ENCODE peak calls at places on chromosome 10, in nine cellular contexts. R is breast epithelium, M is Panc1, C is GM12878, U is SK-N-SH, D is H1, K is spleen, Y is K562, B is suprapubic skin. O is an unnamed sample.

GRCh38 chr10:76881477-76882220 is 756.0 kb downstream of the KCNMA1 start:
- DNase-seq in R (no peak), M (no peak), C (peak), U (no peak), D (no peak), K (no peak), Y (no peak), B (no peak), O (no peak)

GRCh38 chr10:132337019-132337418 is 5.0 kb downstream of the LRRC27 start:
- DNase-seq in R (no peak), M (no peak), C (no peak), U (no peak), D (no peak), K (peak), Y (no peak), B (no peak), O (no peak)

GRCh38 chr10:61271127-61271780 is 181.9 kb downstream of the TMEM26 start:
- DNase-seq in R (no peak), M (peak), C (no peak), U (no peak), D (no peak), K (no peak), Y (no peak), B (no peak), O (no peak)

GRCh38 chr10:14701466-14701865 is 73.2 kb downstream of the FAM107B start:
- DNase-seq in R (no peak), M (no peak), C (no peak), U (no peak), D (no peak), K (no peak), Y (no peak), B (no peak), O (no peak)

GRCh38 chr10:63068246-63068645 is 64.9 kb upstream of the NRBF2 start:
- DNase-seq in R (no peak), M (no peak), C (no peak), U (no peak), D (no peak), K (no peak), Y (no peak), B (no peak), O (no peak)

GRCh38 chr10:88281592-88282268 is 301.4 kb downstream of the RNLS start:
- DNase-seq in R (no peak), M (no peak), C (no peak), U (no peak), D (no peak), K (no peak), Y (no peak), B (no peak), O (no peak)

GRCh38 chr10:112218960-112219359 is 35.4 kb upstream of the GPAM start:
- DNase-seq in R (no peak), M (no peak), C (no peak), U (no peak), D (no peak), K (no peak), Y (no peak), B (no peak), O (no peak)

GRCh38 chr10:73262105-73262730 is 9.8 kb upstream of the MRPS16 start:
- DNase-seq in R (no peak), M (peak), C (no peak), U (no peak), D (no peak), K (no peak), Y (peak), B (no peak), O (no peak)

GRCh38 chr10:35127289-35127891 is 744 bp downstream of the CREM start:
- DNase-seq in R (peak), M (no peak), C (no peak), U (peak), D (peak), K (peak), Y (peak), B (peak), O (peak)

GRCh38 chr10:18651324-18652007 is at the start of gene NSUN6:
- DNase-seq in R (peak), M (no peak), C (peak), U (peak), D (peak), K (peak), Y (peak), B (peak), O (peak)

GRCh38 chr10:104330168-104331117 is 7.8 kb downstream of the ITPRIP start:
- DNase-seq in R (peak), M (no peak), C (no peak), U (no peak), D (no peak), K (peak), Y (no peak), B (peak), O (peak)
- H3K4me3 ChIP-seq in R (no peak), M (peak), C (no peak), U (no peak), D (no peak), K (no peak), Y (no peak), B (no peak), O (no peak)

DNA sequence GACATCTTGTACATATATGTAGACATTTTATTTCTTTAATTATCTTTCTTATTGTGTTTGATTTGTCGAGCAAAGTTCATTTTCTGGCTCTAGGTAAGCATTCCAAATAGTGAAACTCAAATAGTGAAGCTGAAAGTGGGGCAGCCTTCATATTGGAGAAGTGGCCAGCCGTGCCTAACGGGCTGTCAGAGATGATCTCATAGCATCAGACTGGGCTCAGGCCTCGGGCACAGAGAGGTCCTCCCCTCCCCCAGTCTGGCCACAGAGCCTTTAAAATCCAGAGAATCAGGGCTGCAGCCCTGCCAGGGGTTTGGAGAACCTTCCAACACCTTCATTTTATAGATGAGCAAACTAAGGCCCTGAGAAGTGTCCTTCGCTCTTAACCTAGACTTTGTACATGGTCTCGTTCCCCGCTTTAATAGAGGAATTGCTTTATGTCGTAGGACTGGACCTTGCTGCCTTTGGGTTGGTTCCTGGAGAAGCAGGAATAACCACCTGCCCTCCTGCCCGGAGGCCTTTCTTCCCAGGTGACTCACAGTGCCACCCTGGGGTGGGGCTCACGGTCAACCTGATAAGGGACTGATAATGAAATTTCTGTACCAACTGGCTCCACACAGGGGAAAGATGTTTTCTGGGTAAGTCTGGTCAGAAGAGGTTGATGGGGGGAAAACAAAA is 7.3 kb downstream of the TSPAN15 start:
- DNase-seq in R (no peak), M (no peak), C (no peak), U (no peak), D (no peak), K (peak), Y (no peak), B (no peak), O (peak)
- TF ChIP-seq POLR2AphosphoS5 in R (no peak), M (no peak), C (no peak), U (no peak), D (no peak), K (no peak), Y (no peak), B (no peak), O (peak)

GRCh38 chr10:131311661-131312260 is at the start of gene TCERG1L:
- DNase-seq in R (no peak), M (no peak), C (no peak), U (peak), D (peak), K (peak), Y (no peak), B (no peak), O (no peak)
- H3K4me3 ChIP-seq in R (peak), M (no peak), C (no peak), U (peak), D (peak), K (peak), Y (no peak), B (peak), O (peak)

GRCh38 chr10:44974628-44975431 is 3.8 kb downstream of the DEPP1 start:
- DNase-seq in R (peak), M (no peak), C (no peak), U (peak), D (peak), K (peak), Y (peak), B (peak), O (peak)
- TF ChIP-seq POLR2AphosphoS5 in R (peak), M (peak), C (no peak), U (peak), D (no peak), K (peak), Y (peak), B (no peak), O (peak)

GRCh38 chr10:24408365-24408764 is 199.4 kb downstream of the KIAA1217 start:
- DNase-seq in R (no peak), M (no peak), C (no peak), U (no peak), D (no peak), K (no peak), Y (no peak), B (no peak), O (no peak)
- H3K4me3 ChIP-seq in R (no peak), M (no peak), C (no peak), U (no peak), D (no peak), K (no peak), Y (no peak), B (no peak), O (no peak)

GRCh38 chr10:43258922-43259247 is 8.0 kb downstream of the RASGEF1A start:
- DNase-seq in R (no peak), M (no peak), C (no peak), U (no peak), D (no peak), K (no peak), Y (no peak), B (no peak), O (no peak)
- TF ChIP-seq POLR2AphosphoS5 in R (no peak), M (no peak), C (no peak), U (no peak), D (no peak), K (no peak), Y (no peak), B (no peak), O (no peak)

DNA sequence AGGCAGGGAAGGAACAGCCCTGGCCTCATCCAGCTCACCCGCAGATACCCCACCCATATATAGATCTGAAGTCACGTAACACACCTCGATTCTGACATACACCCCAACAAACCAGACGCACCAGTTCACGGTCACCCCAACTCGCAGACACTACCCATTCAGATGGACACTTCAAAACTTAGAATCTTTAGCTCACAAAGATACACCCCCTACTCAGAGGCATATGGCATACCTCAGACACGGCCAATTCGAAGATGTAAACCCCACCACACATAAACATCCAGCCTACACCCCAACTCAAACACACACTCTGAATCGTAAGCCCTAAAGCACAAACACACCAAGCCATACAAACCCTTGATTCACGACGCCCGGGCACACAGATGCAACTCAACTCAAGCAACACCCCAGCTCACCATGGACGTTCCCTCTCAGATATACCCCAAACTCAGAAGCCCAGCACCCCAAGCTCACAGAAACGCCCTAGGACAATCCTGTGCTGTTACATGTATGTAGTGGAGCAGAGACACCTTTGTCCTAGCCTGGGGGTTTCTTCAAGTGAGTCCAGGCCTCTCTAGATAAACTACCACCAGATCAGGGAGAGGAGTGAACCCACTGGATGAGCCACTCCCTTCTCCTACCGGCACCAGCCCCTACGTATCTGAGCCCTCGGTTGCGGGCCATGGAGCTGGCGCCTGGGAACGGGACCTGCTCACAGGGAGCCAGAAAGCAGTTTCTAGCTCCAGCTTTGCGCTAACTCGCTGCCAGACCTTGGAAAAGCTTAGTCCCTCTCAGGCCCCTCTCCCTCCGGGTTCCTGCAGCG is 8.8 kb downstream of the PSD start:
- DNase-seq in R (no peak), M (no peak), C (no peak), U (peak), D (peak), K (no peak), Y (no peak), B (no peak), O (no peak)
- H3K4me3 ChIP-seq in R (peak), M (peak), C (no peak), U (peak), D (peak), K (peak), Y (no peak), B (peak), O (peak)

GRCh38 chr10:69645751-69646687 is 16.0 kb downstream of the FAM241B start:
- DNase-seq in R (no peak), M (no peak), C (no peak), U (peak), D (no peak), K (peak), Y (no peak), B (peak), O (no peak)
- TF ChIP-seq POLR2AphosphoS5 in R (no peak), M (no peak), C (no peak), U (no peak), D (no peak), K (no peak), Y (no peak), B (no peak), O (no peak)